ENCODE peak calls at places on chromosomes 7 and 10, in eight cellular contexts. O, I, P, U, Y, S, D and K are unnamed samples.

GRCh38 chr7:11458736-11459483 is 373.1 kb downstream of the THSD7A start:
- DNase-seq in O (peak; percentile 96), I (no peak), P (no peak), U (no peak), Y (no peak), S (no peak), D (no peak), K (no peak)

GRCh38 chr10:74922921-74923320 is 96.5 kb downstream of the KAT6B start:
- DNase-seq in O (peak; percentile 24), I (no peak), P (no peak), U (no peak), Y (no peak), S (no peak), D (no peak), K (no peak)

GRCh38 chr10:13388478-13388877 is 40.4 kb upstream of the SEPHS1 start:
- DNase-seq in O (no peak), I (no peak), P (no peak), U (no peak), Y (no peak), S (no peak), D (no peak), K (no peak)

GRCh38 chr7:42237891-42238531 is 1.0 kb upstream of the GLI3 start:
- DNase-seq in O (peak; percentile 65), I (no peak), P (no peak), U (peak; percentile 18), Y (peak; percentile 95), S (peak; percentile 53), D (no peak), K (peak; percentile 51)

GRCh38 chr7:87483131-87483530 is 7.7 kb upstream of the ABCB4 start:
- DNase-seq in O (no peak), I (no peak), P (no peak), U (no peak), Y (no peak), S (no peak), D (no peak), K (no peak)

GRCh38 chr10:90443342-90443741 is 414.5 kb downstream of the HTR7 start:
- DNase-seq in O (no peak), I (no peak), P (no peak), U (no peak), Y (no peak), S (no peak), D (no peak), K (no peak)

GRCh38 chr10:4332764-4333473 is 493.1 kb upstream of the AKR1E2 start:
- DNase-seq in O (no peak), I (no peak), P (no peak), U (no peak), Y (no peak), S (no peak), D (no peak), K (no peak)

GRCh38 chr10:62632071-62632809 is 172.3 kb upstream of the ADO start:
- DNase-seq in O (no peak), I (no peak), P (no peak), U (no peak), Y (no peak), S (no peak), D (no peak), K (peak; percentile 66)

GRCh38 chr10:98078774-98079173 is 48.4 kb upstream of the CRTAC1 start:
- DNase-seq in O (peak; percentile 26), I (no peak), P (no peak), U (no peak), Y (no peak), S (no peak), D (no peak), K (no peak)

GRCh38 chr10:74150151-74151056 is at the start of gene AP3M1:
- DNase-seq in O (peak; percentile 82), I (peak; percentile 85), P (no peak), U (peak; percentile 94), Y (peak; percentile 91), S (peak; percentile 78), D (peak; percentile 83), K (peak; percentile 87)

GRCh38 chr10:47256753-47257336 is 43.2 kb upstream of the GDF10 start:
- DNase-seq in O (no peak), I (no peak), P (no peak), U (no peak), Y (peak; percentile 45), S (no peak), D (no peak), K (no peak)

GRCh38 chr7:131105294-131105802 is 222.3 kb upstream of the MKLN1 start:
- DNase-seq in O (peak; percentile 26), I (no peak), P (no peak), U (no peak), Y (peak; percentile 77), S (peak; percentile 37), D (no peak), K (no peak)

GRCh38 chr10:71854031-71854430 is 3.0 kb upstream of the PSAP start:
- DNase-seq in O (no peak), I (no peak), P (no peak), U (peak; percentile 64), Y (no peak), S (no peak), D (no peak), K (no peak)

GRCh38 chr7:77570330-77571011 is 33.4 kb downstream of the PTPN12 start:
- DNase-seq in O (peak; percentile 48), I (no peak), P (no peak), U (no peak), Y (no peak), S (no peak), D (no peak), K (no peak)

GRCh38 chr7:45124351-45124750 is 12.9 kb upstream of the TBRG4 start:
- DNase-seq in O (no peak), I (no peak), P (no peak), U (no peak), Y (no peak), S (no peak), D (no peak), K (no peak)

GRCh38 chr7:31878875-31879274 is 191.3 kb downstream of the PDE1C start:
- DNase-seq in O (no peak), I (no peak), P (no peak), U (no peak), Y (no peak), S (no peak), D (no peak), K (no peak)

GRCh38 chr7:152338553-152338952 is 97.2 kb downstream of the KMT2C start:
- DNase-seq in O (no peak), I (no peak), P (no peak), U (no peak), Y (no peak), S (no peak), D (no peak), K (no peak)

GRCh38 chr7:102912742-102913141 is at the start of gene LRRC17:
- DNase-seq in O (peak; percentile 85), I (no peak), P (no peak), U (no peak), Y (no peak), S (no peak), D (no peak), K (no peak)

DNA sequence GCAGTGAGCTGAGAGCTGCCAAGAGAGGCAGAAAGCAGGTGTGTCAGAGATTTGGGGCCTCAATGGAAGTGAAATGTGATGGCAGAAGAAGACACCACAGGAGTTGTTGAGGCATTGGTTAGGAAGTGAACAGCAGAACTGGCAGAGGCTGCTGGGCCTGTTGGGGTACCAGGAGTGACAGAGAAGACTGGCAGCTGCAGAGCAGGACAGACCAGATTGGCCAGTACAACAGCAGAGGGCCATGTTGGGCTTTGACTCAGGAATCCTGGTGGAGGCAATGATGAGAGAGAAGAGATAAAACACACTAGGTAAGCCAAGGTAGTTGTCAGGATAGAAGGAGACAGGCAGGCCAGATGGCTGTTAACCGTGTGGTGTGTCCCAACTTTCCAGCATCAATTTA is 19.9 kb upstream of the HERPUD2 start:
- DNase-seq in O (no peak), I (no peak), P (no peak), U (no peak), Y (no peak), S (peak; percentile 32), D (no peak), K (no peak)
- H3K4me1 ChIP-seq in O (no peaks in the 10 kb centered on the region), I (peaks cover 28% of the 10 kb centered on the region), P (peaks cover under 1% of the 10 kb centered on the region), U (no peaks in the 10 kb centered on the region), Y (no peaks in the 10 kb centered on the region), S (no peaks in the 10 kb centered on the region), D (peaks cover 17% of the 10 kb centered on the region), K (peaks cover under 1% of the 10 kb centered on the region)

DNA sequence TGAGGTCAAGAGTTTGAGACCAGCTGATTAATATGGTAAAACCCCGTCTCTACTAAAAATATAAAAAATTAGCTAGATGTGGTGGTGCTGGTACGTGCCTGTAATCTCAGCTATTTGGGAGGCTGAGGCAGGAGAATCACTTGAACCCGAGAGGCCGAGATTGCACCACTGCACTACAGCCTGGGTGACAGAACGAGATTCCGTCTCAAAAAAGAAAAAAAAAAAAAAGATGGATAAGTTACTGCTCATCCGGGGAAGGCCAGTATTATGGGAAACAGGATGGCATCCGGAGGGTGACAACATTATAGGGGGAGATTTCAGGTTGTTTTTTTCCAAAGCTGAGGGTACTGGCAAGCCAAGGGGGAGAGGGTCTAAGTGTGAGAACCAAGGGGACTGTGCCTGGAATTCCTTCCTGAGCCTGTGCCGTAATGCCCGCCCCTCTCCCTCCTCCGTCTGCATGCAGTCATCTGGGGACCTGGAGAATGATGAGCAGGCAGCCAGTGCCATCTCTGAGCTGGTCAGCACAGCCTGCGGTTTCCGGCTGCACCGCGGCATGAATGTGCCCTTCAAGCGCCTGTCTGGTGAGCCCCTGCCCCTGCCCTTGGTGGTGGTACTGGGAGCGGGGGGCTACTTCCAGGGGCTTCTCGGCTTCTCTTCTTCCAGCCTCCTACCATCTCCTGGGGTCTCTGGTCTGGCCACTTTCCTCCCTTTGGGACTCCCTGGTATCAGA is 4.4 kb downstream of the LAMTOR4 start:
- DNase-seq in O (no peak), I (no peak), P (no peak), U (no peak), Y (no peak), S (no peak), D (no peak), K (peak; percentile 54)
- TF ChIP-seq POLR2AphosphoS5 in O (no peak), I (no peak), P (no peak), U (no peak), Y (no peak), S (no peak), D (no peak), K (no peak)

GRCh38 chr7:22399091-22399490 is 42.1 kb upstream of the RAPGEF5 start:
- DNase-seq in O (no peak), I (no peak), P (no peak), U (no peak), Y (no peak), S (no peak), D (no peak), K (no peak)

GRCh38 chr7:22402250-22402649 is 45.3 kb upstream of the RAPGEF5 start:
- DNase-seq in O (no peak), I (no peak), P (no peak), U (no peak), Y (no peak), S (no peak), D (no peak), K (no peak)

GRCh38 chr7:22400150-22400814 is 43.3 kb upstream of the RAPGEF5 start:
- DNase-seq in O (no peak), I (no peak), P (no peak), U (no peak), Y (no peak), S (no peak), D (no peak), K (no peak)

GRCh38 chr7:22399546-22399945 is 42.6 kb upstream of the RAPGEF5 start:
- DNase-seq in O (no peak), I (no peak), P (no peak), U (no peak), Y (no peak), S (no peak), D (no peak), K (no peak)

GRCh38 chr7:22400933-22401553 is 44.1 kb upstream of the RAPGEF5 start:
- DNase-seq in O (no peak), I (no peak), P (no peak), U (no peak), Y (no peak), S (no peak), D (no peak), K (no peak)
- H3K4me3 ChIP-seq in O (no peak overlapping the region), I (no peak overlapping the region), P (no peak overlapping the region), U (no peak overlapping the region), Y (no peak overlapping the region), S (no peak overlapping the region), D (no peak overlapping the region), K (no peak overlapping the region)

GRCh38 chr10:103775786-103776185 is 79.6 kb downstream of the SH3PXD2A start:
- DNase-seq in O (no peak), I (no peak), P (no peak), U (no peak), Y (no peak), S (no peak), D (peak; percentile 49), K (no peak)
- H3K4me1 ChIP-seq in O (peaks cover 7% of the 10 kb centered on the region), I (peaks cover 51% of the 10 kb centered on the region), P (peaks cover 21% of the 10 kb centered on the region), U (peaks cover 12% of the 10 kb centered on the region), Y (no peaks in the 10 kb centered on the region), S (no peaks in the 10 kb centered on the region), D (peaks cover 48% of the 10 kb centered on the region), K (peaks cover 20% of the 10 kb centered on the region)